ENCODE peak calls at places on chromosomes 1 and 21, in seven cellular contexts. A, E, K, N, U, Y and S are unnamed samples.
A peak's percentile ranks its signal among the peaks of the same experiment; 100 is the strongest.

GRCh38 chr1:60813051-60813450 is 269.3 kb upstream of the NFIA start:
- DNase-seq in Y (no peak), N (no peak), E (no peak), A (no peak), U (no peak), K (no peak), S (no peak)

GRCh38 chr1:199422206-199422605 is 605.3 kb upstream of the NR5A2 start:
- DNase-seq in N (no peak), E (no peak), K (no peak), U (no peak), A (no peak), Y (no peak), S (no peak)

GRCh38 chr1:74771913-74772515 is 39.1 kb downstream of the TYW3 start:
- DNase-seq in K (no peak), N (no peak), Y (no peak), E (no peak), A (peak; percentile 1), U (no peak), S (no peak)

GRCh38 chr1:157106813-157107189 is 7.2 kb upstream of the ETV3L start:
- DNase-seq in Y (no peak), E (no peak), N (no peak), K (no peak), U (no peak), A (no peak), S (no peak)

GRCh38 chr1:228784191-228784590 is 48.9 kb downstream of the RHOU start:
- DNase-seq in U (no peak), E (no peak), N (no peak), K (no peak), A (no peak), Y (no peak), S (no peak)

GRCh38 chr1:157641177-157641576 is 43.3 kb upstream of the FCRL4 start:
- DNase-seq in K (no peak), N (no peak), Y (no peak), A (no peak), E (no peak), U (no peak), S (no peak)

GRCh38 chr21:44871576-44872265 is 1.8 kb downstream of the PTTG1IP start:
- DNase-seq in U (no peak), N (no peak), Y (no peak), K (peak; percentile 60), A (no peak), E (peak; percentile 11), S (no peak)

GRCh38 chr1:169363046-169363756 is 4.4 kb downstream of the NME7 start:
- DNase-seq in E (no peak), N (no peak), Y (no peak), K (no peak), U (no peak), A (no peak), S (no peak)

GRCh38 chr1:240000634-240001033 is 91.0 kb upstream of the FMN2 start:
- DNase-seq in E (no peak), U (no peak), A (no peak), Y (no peak), N (no peak), K (no peak), S (no peak)

GRCh38 chr21:46188226-46189212 is 4.3 kb upstream of the SPATC1L start:
- DNase-seq in Y (no peak), A (peak; percentile 49), N (no peak), K (peak; percentile 69), E (peak; percentile 58), U (no peak), S (no peak)

GRCh38 chr1:211145944-211146343 is 12.0 kb upstream of the KCNH1 start:
- DNase-seq in E (no peak), K (no peak), U (no peak), N (no peak), A (no peak), Y (no peak), S (no peak)

GRCh38 chr1:205298191-205298994 is 23.2 kb downstream of the NUAK2 start:
- DNase-seq in Y (peak; percentile 57), E (no peak), A (peak; percentile 91), N (no peak), K (no peak), U (no peak), S (no peak)

GRCh38 chr1:158496379-158496778 is 24.4 kb downstream of the OR10R2 start:
- DNase-seq in N (no peak), K (no peak), U (no peak), A (no peak), E (no peak), Y (no peak), S (no peak)

GRCh38 chr1:42852608-42852980 is 6.2 kb downstream of the ZNF691 start:
- DNase-seq in E (no peak), K (no peak), N (no peak), U (no peak), Y (no peak), A (no peak), S (no peak)

GRCh38 chr1:94553323-94553730 is 11.8 kb upstream of the F3 start:
- DNase-seq in U (no peak), Y (no peak), A (no peak), K (no peak), N (no peak), E (no peak), S (no peak)

GRCh38 chr21:19535356-19535755 is 1131.8 kb upstream of the TMPRSS15 start:
- DNase-seq in K (no peak), U (no peak), E (no peak), N (no peak), Y (no peak), A (no peak), S (no peak)

GRCh38 chr21:42465008-42465878 is 30.8 kb downstream of the RSPH1 start:
- DNase-seq in Y (peak; percentile 24), A (no peak), N (no peak), U (no peak), K (no peak), E (no peak), S (peak; percentile 21)

GRCh38 chr1:29876902-29877301 is 640.6 kb downstream of the PTPRU start:
- DNase-seq in N (no peak), A (no peak), E (no peak), U (no peak), Y (no peak), K (no peak), S (no peak)

GRCh38 chr1:16966282-16966681 is 14.1 kb downstream of the MFAP2 start:
- DNase-seq in E (no peak), U (no peak), N (no peak), K (no peak), Y (no peak), A (no peak), S (no peak)

GRCh38 chr1:43577647-43578542 is 47.2 kb downstream of the PTPRF start:
- DNase-seq in N (no peak), Y (no peak), U (no peak), K (no peak), E (no peak), A (no peak), S (peak; percentile 42)

GRCh38 chr1:7300893-7301292 is 470.2 kb upstream of the VAMP3 start:
- DNase-seq in N (no peak), A (peak; percentile 81), E (no peak), Y (no peak), K (no peak), U (no peak), S (no peak)

GRCh38 chr1:151547119-151547899 is 7.2 kb downstream of the TUFT1 start:
- DNase-seq in A (peak; percentile 88), E (no peak), U (no peak), Y (peak; percentile 72), N (no peak), K (peak; percentile 59), S (peak; percentile 72)

GRCh38 chr1:64470670-64471217 is 815 bp downstream of the CACHD1 start:
- DNase-seq in A (peak; percentile 15), E (peak; percentile 39), Y (peak; percentile 33), N (peak; percentile 82), K (peak; percentile 35), U (no peak), S (peak; percentile 29)

GRCh38 chr1:7421471-7422075 is 349.5 kb upstream of the VAMP3 start:
- DNase-seq in U (no peak), A (no peak), Y (peak; percentile 1), E (no peak), N (peak; percentile 44), K (no peak), S (peak; percentile 6)

GRCh38 chr1:201488817-201489581 is 17.9 kb downstream of the CSRP1 start:
- DNase-seq in U (no peak), A (peak; percentile 88), K (peak; percentile 81), N (peak; percentile 80), E (peak; percentile 52), Y (peak; percentile 62), S (peak; percentile 52)

GRCh38 chr1:77031101-77031662 is 163.9 kb downstream of the ST6GALNAC5 start:
- DNase-seq in A (peak; percentile 26), U (no peak), Y (no peak), N (no peak), K (no peak), E (no peak), S (no peak)
- H3K27ac ChIP-seq in A (no peak overlapping the region), U (no peak overlapping the region), Y (no peak overlapping the region), N (no peak overlapping the region), K (no peak overlapping the region), E (no peak overlapping the region), S (no peak overlapping the region)

GRCh38 chr1:50697440-50698421 is 262.3 kb downstream of the FAF1 start:
- DNase-seq in A (no peak), K (no peak), N (no peak), E (no peak), U (no peak), Y (no peak), S (no peak)
- H3K4me1 ChIP-seq in A (peaks cover 13% of the 10 kb centered on the region), K (peaks cover 16% of the 10 kb centered on the region), N (no peaks in the 10 kb centered on the region), E (no peaks in the 10 kb centered on the region), U (no peaks in the 10 kb centered on the region), Y (peaks cover 22% of the 10 kb centered on the region), S (no peaks in the 10 kb centered on the region)

DNA sequence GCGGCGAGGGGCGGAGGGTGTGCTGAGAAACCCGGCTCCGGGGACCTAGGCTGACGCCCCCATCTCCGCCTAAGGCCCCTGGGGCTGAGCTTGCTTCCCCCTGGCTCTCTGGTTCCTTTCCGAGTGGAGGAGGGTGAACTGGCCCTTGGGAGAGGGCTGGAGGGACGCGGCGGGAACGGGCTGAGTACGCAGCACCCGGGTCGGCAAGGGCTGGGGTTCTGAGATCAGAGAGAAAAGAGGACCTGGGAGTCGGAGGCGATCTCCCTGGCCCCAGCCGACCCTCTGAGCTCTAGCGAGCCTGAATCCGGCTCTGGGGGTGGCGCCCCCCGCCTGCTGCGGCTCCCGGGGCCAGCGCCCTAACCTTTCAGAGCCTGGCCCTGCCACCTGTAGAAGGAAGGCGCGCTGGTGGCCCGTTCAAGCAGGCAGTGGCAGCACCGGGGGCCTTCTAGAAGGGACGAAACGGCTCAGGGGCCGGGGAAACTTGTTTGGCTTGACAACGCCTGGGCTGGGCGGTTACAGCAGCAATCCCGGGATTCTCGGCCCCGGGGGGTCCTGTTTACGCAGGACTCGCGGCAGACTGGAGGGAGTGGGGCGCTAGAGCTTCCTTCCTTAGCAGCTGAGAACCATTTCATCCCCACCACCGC is 270.9 kb downstream of the FOXD2 start:
- DNase-seq in N (no peak), A (peak; percentile 37), E (no peak), K (no peak), Y (no peak), U (no peak), S (peak; percentile 75)
- H3K4me3 ChIP-seq in N (peak overlapping the region; percentile 37), A (peak overlapping the region; percentile 51), E (peak overlapping the region; percentile 52), K (peak overlapping the region; percentile 66), Y (no peak overlapping the region), U (peak overlapping the region; percentile 24), S (peak overlapping the region; percentile 23)

DNA sequence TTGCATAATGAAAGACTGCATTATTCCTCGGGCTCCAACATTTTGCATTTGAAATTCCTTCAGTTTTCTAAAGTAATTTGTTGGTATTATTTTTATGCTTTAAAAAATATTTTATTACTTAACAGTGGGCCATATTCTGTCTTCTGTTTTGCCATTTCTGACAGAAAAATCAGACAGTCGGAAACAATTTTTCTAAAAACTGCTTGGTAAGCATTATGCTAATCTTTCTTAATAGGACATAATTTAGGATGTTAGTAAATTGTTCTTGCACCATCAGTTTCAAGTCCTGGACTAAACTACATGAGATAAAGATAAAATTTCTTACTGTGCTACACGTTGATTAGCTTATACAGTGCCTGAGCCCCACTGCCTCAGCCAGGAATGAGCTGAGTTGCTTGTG is 11.2 kb downstream of the RGL1 start:
- DNase-seq in N (no peak), Y (no peak), U (no peak), A (no peak), K (no peak), E (no peak), S (no peak)
- H3K27ac ChIP-seq in N (peak overlapping the region; percentile 54), Y (no peak overlapping the region), U (peak overlapping the region; percentile 76), A (no peak overlapping the region), K (no peak overlapping the region), E (no peak overlapping the region), S (peak overlapping the region; percentile 53)